ENCODE peak calls at places on chromosomes 6 and 20, in seven cellular contexts. One of them, this sample, is unnamed.

GRCh38 chr6:116412270-116412669 is 41.5 kb downstream of the DSE start:
- DNase-seq in lower leg skin: no peak
- DNase-seq in stomach: no peak
- DNase-seq in breast epithelium: no peak
- DNase-seq in tibial artery: no peak
- DNase-seq in CD8-positive, alpha-beta T cell: no peak
- DNase-seq in cardiac muscle cell: peak; percentile 28
- DNase-seq in this sample: no peak

GRCh38 chr6:36712816-36713215 is 15.2 kb downstream of the RAB44 start:
- DNase-seq in lower leg skin: peak; percentile 13
- DNase-seq in stomach: no peak
- DNase-seq in breast epithelium: no peak
- DNase-seq in tibial artery: peak; percentile 1
- DNase-seq in CD8-positive, alpha-beta T cell: no peak
- DNase-seq in cardiac muscle cell: no peak
- DNase-seq in this sample: no peak

GRCh38 chr6:31139599-31139998 is 733 bp upstream of the PSORS1C2 start:
- DNase-seq in lower leg skin: no peak
- DNase-seq in stomach: no peak
- DNase-seq in breast epithelium: peak; percentile 51
- DNase-seq in tibial artery: no peak
- DNase-seq in CD8-positive, alpha-beta T cell: no peak
- DNase-seq in cardiac muscle cell: no peak
- DNase-seq in this sample: no peak

GRCh38 chr20:45893831-45894230 is 2.7 kb downstream of the CTSA start:
- DNase-seq in lower leg skin: no peak
- DNase-seq in stomach: no peak
- DNase-seq in breast epithelium: no peak
- DNase-seq in tibial artery: no peak
- DNase-seq in CD8-positive, alpha-beta T cell: no peak
- DNase-seq in cardiac muscle cell: no peak
- DNase-seq in this sample: no peak

GRCh38 chr6:16276991-16277981 is 38.9 kb downstream of the GMPR start:
- DNase-seq in lower leg skin: peak; percentile 89
- DNase-seq in stomach: peak; percentile 73
- DNase-seq in breast epithelium: peak; percentile 70
- DNase-seq in tibial artery: peak; percentile 94
- DNase-seq in CD8-positive, alpha-beta T cell: no peak
- DNase-seq in cardiac muscle cell: peak; percentile 92
- DNase-seq in this sample: peak; percentile 56

GRCh38 chr6:89385156-89385667 is 26.9 kb downstream of the RRAGD start:
- DNase-seq in lower leg skin: no peak
- DNase-seq in stomach: no peak
- DNase-seq in breast epithelium: no peak
- DNase-seq in tibial artery: no peak
- DNase-seq in CD8-positive, alpha-beta T cell: no peak
- DNase-seq in cardiac muscle cell: no peak
- DNase-seq in this sample: no peak

GRCh38 chr6:27882624-27883023 is 29.6 kb downstream of the OR2B2 start:
- DNase-seq in lower leg skin: no peak
- DNase-seq in stomach: no peak
- DNase-seq in breast epithelium: no peak
- DNase-seq in tibial artery: no peak
- DNase-seq in CD8-positive, alpha-beta T cell: no peak
- DNase-seq in cardiac muscle cell: no peak
- DNase-seq in this sample: no peak

GRCh38 chr6:147675281-147675680 is 166.8 kb downstream of the SAMD5 start:
- DNase-seq in lower leg skin: no peak
- DNase-seq in stomach: no peak
- DNase-seq in breast epithelium: no peak
- DNase-seq in tibial artery: no peak
- DNase-seq in CD8-positive, alpha-beta T cell: no peak
- DNase-seq in cardiac muscle cell: no peak
- DNase-seq in this sample: no peak

GRCh38 chr6:148513145-148514071 is 170.8 kb downstream of the SASH1 start:
- DNase-seq in lower leg skin: no peak
- DNase-seq in stomach: no peak
- DNase-seq in breast epithelium: no peak
- DNase-seq in tibial artery: no peak
- DNase-seq in CD8-positive, alpha-beta T cell: no peak
- DNase-seq in cardiac muscle cell: no peak
- DNase-seq in this sample: no peak

GRCh38 chr6:74785236-74785635 is 420.6 kb downstream of the COL12A1 start:
- DNase-seq in lower leg skin: no peak
- DNase-seq in stomach: no peak
- DNase-seq in breast epithelium: no peak
- DNase-seq in tibial artery: no peak
- DNase-seq in CD8-positive, alpha-beta T cell: no peak
- DNase-seq in cardiac muscle cell: no peak
- DNase-seq in this sample: no peak

GRCh38 chr6:135306740-135307420 is 125.8 kb downstream of the MYB start:
- DNase-seq in lower leg skin: no peak
- DNase-seq in stomach: no peak
- DNase-seq in breast epithelium: no peak
- DNase-seq in tibial artery: no peak
- DNase-seq in CD8-positive, alpha-beta T cell: no peak
- DNase-seq in cardiac muscle cell: no peak
- DNase-seq in this sample: no peak

GRCh38 chr20:64110411-64111068 is 3.2 kb upstream of the NPBWR2 start:
- DNase-seq in lower leg skin: peak; percentile 54
- DNase-seq in stomach: peak; percentile 17
- DNase-seq in breast epithelium: peak; percentile 13
- DNase-seq in tibial artery: peak; percentile 48
- DNase-seq in CD8-positive, alpha-beta T cell: no peak
- DNase-seq in cardiac muscle cell: no peak
- DNase-seq in this sample: no peak

GRCh38 chr20:19502169-19502568 is 255.9 kb upstream of the RIN2 start:
- DNase-seq in lower leg skin: no peak
- DNase-seq in stomach: no peak
- DNase-seq in breast epithelium: no peak
- DNase-seq in tibial artery: no peak
- DNase-seq in CD8-positive, alpha-beta T cell: no peak
- DNase-seq in cardiac muscle cell: no peak
- DNase-seq in this sample: no peak

GRCh38 chr20:19720991-19721390 is 37.1 kb upstream of the RIN2 start:
- DNase-seq in lower leg skin: peak; percentile 81
- DNase-seq in stomach: no peak
- DNase-seq in breast epithelium: no peak
- DNase-seq in tibial artery: no peak
- DNase-seq in CD8-positive, alpha-beta T cell: no peak
- DNase-seq in cardiac muscle cell: no peak
- DNase-seq in this sample: no peak

GRCh38 chr20:2866236-2866635 is 7.0 kb upstream of the PTPRA start:
- DNase-seq in lower leg skin: peak; percentile 76
- DNase-seq in stomach: no peak
- DNase-seq in breast epithelium: no peak
- DNase-seq in tibial artery: no peak
- DNase-seq in CD8-positive, alpha-beta T cell: peak; percentile 24
- DNase-seq in cardiac muscle cell: no peak
- DNase-seq in this sample: no peak

GRCh38 chr6:46323312-46323965 is 152.7 kb upstream of the ENPP5 start:
- DNase-seq in lower leg skin: no peak
- DNase-seq in stomach: no peak
- DNase-seq in breast epithelium: no peak
- DNase-seq in tibial artery: no peak
- DNase-seq in CD8-positive, alpha-beta T cell: no peak
- DNase-seq in cardiac muscle cell: no peak
- DNase-seq in this sample: no peak

GRCh38 chr6:151060096-151060741 is 179.5 kb upstream of the AKAP12 start:
- DNase-seq in lower leg skin: no peak
- DNase-seq in stomach: no peak
- DNase-seq in breast epithelium: no peak
- DNase-seq in tibial artery: peak; percentile 35
- DNase-seq in CD8-positive, alpha-beta T cell: no peak
- DNase-seq in cardiac muscle cell: no peak
- DNase-seq in this sample: no peak

GRCh38 chr6:29596381-29596900 is 11.5 kb downstream of the OR2H2 start:
- DNase-seq in lower leg skin: no peak
- DNase-seq in stomach: no peak
- DNase-seq in breast epithelium: no peak
- DNase-seq in tibial artery: no peak
- DNase-seq in CD8-positive, alpha-beta T cell: no peak
- DNase-seq in cardiac muscle cell: no peak
- DNase-seq in this sample: no peak

GRCh38 chr6:89763550-89763949 is 56.0 kb downstream of the MDN1 start:
- DNase-seq in lower leg skin: no peak
- DNase-seq in stomach: no peak
- DNase-seq in breast epithelium: no peak
- DNase-seq in tibial artery: no peak
- DNase-seq in CD8-positive, alpha-beta T cell: no peak
- DNase-seq in cardiac muscle cell: no peak
- DNase-seq in this sample: no peak

GRCh38 chr20:32168184-32168910 is 39.2 kb downstream of the PLAGL2 start:
- DNase-seq in lower leg skin: no peak
- DNase-seq in stomach: no peak
- DNase-seq in breast epithelium: no peak
- DNase-seq in tibial artery: peak; percentile 13
- DNase-seq in CD8-positive, alpha-beta T cell: no peak
- DNase-seq in cardiac muscle cell: peak; percentile 75
- DNase-seq in this sample: no peak

GRCh38 chr20:59441860-59442810 is 141.7 kb downstream of the EDN3 start:
- DNase-seq in lower leg skin: no peak
- DNase-seq in stomach: no peak
- DNase-seq in breast epithelium: no peak
- DNase-seq in tibial artery: no peak
- DNase-seq in CD8-positive, alpha-beta T cell: no peak
- DNase-seq in cardiac muscle cell: peak; percentile 40
- DNase-seq in this sample: no peak

GRCh38 chr20:44711237-44711636 is 3.9 kb upstream of the CCN5 start:
- DNase-seq in lower leg skin: no peak
- DNase-seq in stomach: no peak
- DNase-seq in breast epithelium: no peak
- DNase-seq in tibial artery: peak; percentile 68
- DNase-seq in CD8-positive, alpha-beta T cell: no peak
- DNase-seq in cardiac muscle cell: no peak
- DNase-seq in this sample: no peak

GRCh38 chr6:54299542-54300269 is 8.5 kb upstream of the TINAG start:
- DNase-seq in lower leg skin: no peak
- DNase-seq in stomach: no peak
- DNase-seq in breast epithelium: no peak
- DNase-seq in tibial artery: no peak
- DNase-seq in CD8-positive, alpha-beta T cell: no peak
- DNase-seq in cardiac muscle cell: no peak
- DNase-seq in this sample: no peak

GRCh38 chr20:24950836-24951525 is 1.9 kb downstream of the CST7 start:
- DNase-seq in lower leg skin: peak; percentile 77
- DNase-seq in stomach: peak; percentile 18
- DNase-seq in breast epithelium: no peak
- DNase-seq in tibial artery: no peak
- DNase-seq in CD8-positive, alpha-beta T cell: no peak
- DNase-seq in cardiac muscle cell: no peak
- DNase-seq in this sample: no peak

GRCh38 chr6:53928641-53929339 is 134.0 kb downstream of the LRRC1 start:
- DNase-seq in lower leg skin: no peak
- DNase-seq in stomach: no peak
- DNase-seq in breast epithelium: no peak
- DNase-seq in tibial artery: no peak
- DNase-seq in CD8-positive, alpha-beta T cell: no peak
- DNase-seq in cardiac muscle cell: no peak
- DNase-seq in this sample: no peak

GRCh38 chr6:97440590-97441176 is 157.7 kb upstream of the MMS22L start:
- DNase-seq in lower leg skin: no peak
- DNase-seq in stomach: no peak
- DNase-seq in breast epithelium: no peak
- DNase-seq in tibial artery: no peak
- DNase-seq in CD8-positive, alpha-beta T cell: no peak
- DNase-seq in cardiac muscle cell: peak; percentile 77
- DNase-seq in this sample: no peak

GRCh38 chr20:35618372-35619131 is 2.9 kb downstream of the SPAG4 start:
- DNase-seq in lower leg skin: peak; percentile 86
- DNase-seq in stomach: no peak
- DNase-seq in breast epithelium: no peak
- DNase-seq in tibial artery: peak; percentile 74
- DNase-seq in CD8-positive, alpha-beta T cell: no peak
- DNase-seq in cardiac muscle cell: peak; percentile 23
- DNase-seq in this sample: no peak

GRCh38 chr20:15482525-15482924 is 1090.7 kb downstream of the KIF16B start:
- DNase-seq in lower leg skin: no peak
- DNase-seq in stomach: no peak
- DNase-seq in breast epithelium: no peak
- DNase-seq in tibial artery: no peak
- DNase-seq in CD8-positive, alpha-beta T cell: no peak
- DNase-seq in cardiac muscle cell: no peak
- DNase-seq in this sample: no peak
- TF ChIP-seq CTCF in lower leg skin: no peak
- TF ChIP-seq CTCF in stomach: no peak
- TF ChIP-seq CTCF in breast epithelium: no peak
- TF ChIP-seq CTCF in tibial artery: no peak
- TF ChIP-seq CTCF in CD8-positive, alpha-beta T cell: no peak
- TF ChIP-seq CTCF in cardiac muscle cell: no peak
- TF ChIP-seq CTCF in this sample: no peak

GRCh38 chr6:111985202-111985731 is 68.6 kb upstream of the CCN6 start:
- DNase-seq in lower leg skin: no peak
- DNase-seq in stomach: no peak
- DNase-seq in breast epithelium: peak; percentile 81
- DNase-seq in tibial artery: no peak
- DNase-seq in CD8-positive, alpha-beta T cell: peak; percentile 25
- DNase-seq in cardiac muscle cell: no peak
- DNase-seq in this sample: peak; percentile 73
- TF ChIP-seq CTCF in lower leg skin: no peak
- TF ChIP-seq CTCF in stomach: no peak
- TF ChIP-seq CTCF in breast epithelium: no peak
- TF ChIP-seq CTCF in tibial artery: no peak
- TF ChIP-seq CTCF in CD8-positive, alpha-beta T cell: no peak
- TF ChIP-seq CTCF in cardiac muscle cell: no peak
- TF ChIP-seq CTCF in this sample: no peak

DNA sequence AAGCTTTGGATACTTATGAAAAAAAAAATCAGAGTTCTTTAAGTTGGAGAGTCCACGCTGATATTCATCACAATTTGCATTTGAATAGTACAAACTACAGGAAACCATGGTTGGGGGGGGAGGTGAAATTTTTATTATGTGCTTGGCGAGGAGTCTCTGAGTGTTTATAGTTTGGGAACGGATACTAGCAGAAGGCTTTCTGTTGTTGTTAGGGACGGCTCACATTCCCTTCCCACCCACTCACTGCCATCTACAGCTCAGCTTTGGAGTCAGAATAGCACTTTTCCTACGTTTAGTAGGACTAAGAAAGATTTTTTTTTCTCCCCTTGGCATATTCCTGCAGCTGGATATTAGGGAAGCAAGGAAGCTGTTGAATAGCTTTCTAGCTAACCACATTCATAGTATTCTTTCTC is 235.0 kb upstream of the ZNF217 start:
- DNase-seq in lower leg skin: no peak
- DNase-seq in stomach: no peak
- DNase-seq in breast epithelium: peak; percentile 43
- DNase-seq in tibial artery: no peak
- DNase-seq in CD8-positive, alpha-beta T cell: no peak
- DNase-seq in cardiac muscle cell: peak; percentile 21
- DNase-seq in this sample: no peak
- TF ChIP-seq CTCF in lower leg skin: no peak
- TF ChIP-seq CTCF in stomach: no peak
- TF ChIP-seq CTCF in breast epithelium: no peak
- TF ChIP-seq CTCF in tibial artery: no peak
- TF ChIP-seq CTCF in CD8-positive, alpha-beta T cell: no peak
- TF ChIP-seq CTCF in cardiac muscle cell: no peak
- TF ChIP-seq CTCF in this sample: no peak

DNA sequence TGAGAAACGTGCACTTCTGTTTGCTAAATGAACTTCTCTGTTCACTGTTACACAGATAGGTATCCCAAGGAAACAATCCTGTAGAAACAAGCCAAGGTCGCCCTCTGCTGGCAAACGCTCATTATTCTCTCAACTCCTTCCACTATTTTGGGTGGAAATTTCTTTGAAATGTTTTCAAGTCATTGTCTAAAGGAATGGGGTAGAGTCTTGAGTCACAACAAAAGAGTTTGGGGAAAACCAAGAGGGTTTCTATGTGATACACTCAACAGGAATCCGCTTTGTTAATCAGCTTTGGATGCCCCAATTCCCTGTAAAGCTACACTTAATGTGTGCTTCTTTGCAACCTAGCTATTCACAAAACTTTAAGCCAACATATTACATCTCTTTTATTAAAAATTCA is 4.6 kb upstream of the RAE1 start:
- DNase-seq in lower leg skin: peak; percentile 93
- DNase-seq in stomach: peak; percentile 79
- DNase-seq in breast epithelium: peak; percentile 64
- DNase-seq in tibial artery: no peak
- DNase-seq in CD8-positive, alpha-beta T cell: peak; percentile 51
- DNase-seq in cardiac muscle cell: peak; percentile 87
- DNase-seq in this sample: peak; percentile 74
- TF ChIP-seq CTCF in lower leg skin: peak; percentile 49
- TF ChIP-seq CTCF in stomach: no peak
- TF ChIP-seq CTCF in breast epithelium: peak; percentile 74
- TF ChIP-seq CTCF in tibial artery: peak; percentile 58
- TF ChIP-seq CTCF in CD8-positive, alpha-beta T cell: peak; percentile 71
- TF ChIP-seq CTCF in cardiac muscle cell: peak; percentile 67
- TF ChIP-seq CTCF in this sample: peak; percentile 49